ENCODE peak calls at places on chromosomes 6 and 20, in five cellular contexts. One of them, this sample, is unnamed.
A peak's percentile ranks its signal among the peaks of the same experiment; 100 is the strongest.

GRCh38 chr6:455835-456234 is 64.3 kb downstream of the IRF4 start:
- DNase-seq in amniotic epithelial cell: no peak
- DNase-seq in T-helper 9 cell: no peak
- DNase-seq in brain microvascular endothelial cell: no peak
- DNase-seq in stromal cell of bone marrow: no peak
- DNase-seq in this sample: no peak

GRCh38 chr20:46592580-46593362 is 42.3 kb upstream of the OCSTAMP start:
- DNase-seq in brain microvascular endothelial cell: no peak
- DNase-seq in amniotic epithelial cell: no peak
- DNase-seq in stromal cell of bone marrow: no peak
- DNase-seq in T-helper 9 cell: no peak
- DNase-seq in this sample: no peak

GRCh38 chr6:47749726-47750125 is 32.1 kb upstream of the OPN5 start:
- DNase-seq in T-helper 9 cell: no peak
- DNase-seq in brain microvascular endothelial cell: no peak
- DNase-seq in stromal cell of bone marrow: no peak
- DNase-seq in amniotic epithelial cell: no peak
- DNase-seq in this sample: no peak

GRCh38 chr20:56249244-56249955 is 868 bp downstream of the MC3R start:
- DNase-seq in amniotic epithelial cell: no peak
- DNase-seq in brain microvascular endothelial cell: no peak
- DNase-seq in stromal cell of bone marrow: no peak
- DNase-seq in T-helper 9 cell: no peak
- DNase-seq in this sample: no peak

GRCh38 chr6:52759085-52759484 is 4.2 kb downstream of the GSTA2 start:
- DNase-seq in T-helper 9 cell: no peak
- DNase-seq in brain microvascular endothelial cell: no peak
- DNase-seq in stromal cell of bone marrow: no peak
- DNase-seq in amniotic epithelial cell: peak; percentile 9
- DNase-seq in this sample: no peak

GRCh38 chr20:41408986-41409385 is 42.4 kb upstream of the EMILIN3 start:
- DNase-seq in stromal cell of bone marrow: no peak
- DNase-seq in brain microvascular endothelial cell: no peak
- DNase-seq in amniotic epithelial cell: no peak
- DNase-seq in T-helper 9 cell: no peak
- DNase-seq in this sample: no peak

GRCh38 chr6:144749263-144749662 is 464.1 kb downstream of the UTRN start:
- DNase-seq in brain microvascular endothelial cell: no peak
- DNase-seq in amniotic epithelial cell: no peak
- DNase-seq in stromal cell of bone marrow: no peak
- DNase-seq in T-helper 9 cell: no peak
- DNase-seq in this sample: no peak

GRCh38 chr6:108609276-108609769 is 48.6 kb downstream of the FOXO3 start:
- DNase-seq in brain microvascular endothelial cell: no peak
- DNase-seq in T-helper 9 cell: no peak
- DNase-seq in amniotic epithelial cell: peak; percentile 56
- DNase-seq in stromal cell of bone marrow: no peak
- DNase-seq in this sample: no peak

GRCh38 chr20:11229772-11230171 is 556.0 kb upstream of the JAG1 start:
- DNase-seq in brain microvascular endothelial cell: peak; percentile 99
- DNase-seq in T-helper 9 cell: no peak
- DNase-seq in amniotic epithelial cell: peak; percentile 85
- DNase-seq in stromal cell of bone marrow: peak; percentile 85
- DNase-seq in this sample: no peak

GRCh38 chr6:160697826-160698225 is 4.2 kb upstream of the PLG start:
- DNase-seq in amniotic epithelial cell: no peak
- DNase-seq in stromal cell of bone marrow: no peak
- DNase-seq in brain microvascular endothelial cell: no peak
- DNase-seq in T-helper 9 cell: no peak
- DNase-seq in this sample: no peak

GRCh38 chr6:84902354-84902928 is 138.0 kb upstream of the TBX18 start:
- DNase-seq in T-helper 9 cell: no peak
- DNase-seq in stromal cell of bone marrow: no peak
- DNase-seq in brain microvascular endothelial cell: no peak
- DNase-seq in amniotic epithelial cell: no peak
- DNase-seq in this sample: no peak

GRCh38 chr6:26224940-26225847 is 138.0 kb downstream of the HFE start:
- DNase-seq in amniotic epithelial cell: peak; percentile 97
- DNase-seq in T-helper 9 cell: no peak
- DNase-seq in stromal cell of bone marrow: peak; percentile 66
- DNase-seq in brain microvascular endothelial cell: peak; percentile 79
- DNase-seq in this sample: no peak

GRCh38 chr20:35838213-35838612 is 66.4 kb downstream of the PHF20 start:
- DNase-seq in stromal cell of bone marrow: no peak
- DNase-seq in amniotic epithelial cell: no peak
- DNase-seq in brain microvascular endothelial cell: no peak
- DNase-seq in T-helper 9 cell: no peak
- DNase-seq in this sample: no peak

GRCh38 chr6:109008537-109008950 is 86.1 kb downstream of the SESN1 start:
- DNase-seq in T-helper 9 cell: no peak
- DNase-seq in amniotic epithelial cell: peak; percentile 52
- DNase-seq in brain microvascular endothelial cell: no peak
- DNase-seq in stromal cell of bone marrow: no peak
- DNase-seq in this sample: no peak

GRCh38 chr20:10185741-10186558 is 32.7 kb upstream of the SNAP25 start:
- DNase-seq in T-helper 9 cell: no peak
- DNase-seq in stromal cell of bone marrow: no peak
- DNase-seq in amniotic epithelial cell: peak; percentile 32
- DNase-seq in brain microvascular endothelial cell: no peak
- DNase-seq in this sample: no peak

GRCh38 chr6:84150680-84151079 is 76.8 kb downstream of the CEP162 start:
- DNase-seq in amniotic epithelial cell: peak; percentile 39
- DNase-seq in brain microvascular endothelial cell: peak; percentile 35
- DNase-seq in T-helper 9 cell: no peak
- DNase-seq in stromal cell of bone marrow: peak; percentile 79
- DNase-seq in this sample: no peak

GRCh38 chr20:2672446-2672845 is 8.4 kb upstream of the IDH3B start:
- DNase-seq in T-helper 9 cell: no peak
- DNase-seq in amniotic epithelial cell: no peak
- DNase-seq in stromal cell of bone marrow: no peak
- DNase-seq in brain microvascular endothelial cell: no peak
- DNase-seq in this sample: no peak

GRCh38 chr20:59010321-59010994 is 3.4 kb upstream of the CTSZ start:
- DNase-seq in brain microvascular endothelial cell: no peak
- DNase-seq in amniotic epithelial cell: no peak
- DNase-seq in T-helper 9 cell: no peak
- DNase-seq in stromal cell of bone marrow: no peak
- DNase-seq in this sample: no peak

GRCh38 chr6:39320370-39320984 is 2.0 kb downstream of the KCNK16 start:
- DNase-seq in stromal cell of bone marrow: no peak
- DNase-seq in amniotic epithelial cell: no peak
- DNase-seq in T-helper 9 cell: no peak
- DNase-seq in brain microvascular endothelial cell: no peak
- DNase-seq in this sample: no peak

GRCh38 chr6:127972815-127973214 is 72.0 kb upstream of the THEMIS start:
- DNase-seq in stromal cell of bone marrow: no peak
- DNase-seq in amniotic epithelial cell: no peak
- DNase-seq in T-helper 9 cell: no peak
- DNase-seq in brain microvascular endothelial cell: no peak
- DNase-seq in this sample: no peak

GRCh38 chr6:84876723-84877514 is 112.5 kb upstream of the TBX18 start:
- DNase-seq in stromal cell of bone marrow: no peak
- DNase-seq in brain microvascular endothelial cell: no peak
- DNase-seq in amniotic epithelial cell: peak; percentile 16
- DNase-seq in T-helper 9 cell: no peak
- DNase-seq in this sample: no peak

GRCh38 chr6:27441001-27441400 is 31.9 kb downstream of the ZNF184 start:
- DNase-seq in amniotic epithelial cell: no peak
- DNase-seq in T-helper 9 cell: no peak
- DNase-seq in stromal cell of bone marrow: no peak
- DNase-seq in brain microvascular endothelial cell: peak; percentile 1
- DNase-seq in this sample: no peak

GRCh38 chr6:26003102-26003694 is 40.6 kb downstream of the TRIM38 start:
- DNase-seq in brain microvascular endothelial cell: peak; percentile 54
- DNase-seq in stromal cell of bone marrow: no peak
- DNase-seq in T-helper 9 cell: peak; percentile 44
- DNase-seq in amniotic epithelial cell: peak; percentile 54
- DNase-seq in this sample: no peak

GRCh38 chr6:138289739-138290138 is 71.4 kb upstream of the PBOV1 start:
- DNase-seq in brain microvascular endothelial cell: no peak
- DNase-seq in amniotic epithelial cell: no peak
- DNase-seq in stromal cell of bone marrow: no peak
- DNase-seq in T-helper 9 cell: no peak
- DNase-seq in this sample: no peak

GRCh38 chr20:50328161-50328979 is 137.7 kb downstream of the CEBPB start:
- DNase-seq in stromal cell of bone marrow: no peak
- DNase-seq in brain microvascular endothelial cell: no peak
- DNase-seq in amniotic epithelial cell: peak; percentile 58
- DNase-seq in T-helper 9 cell: no peak
- DNase-seq in this sample: no peak

GRCh38 chr6:21741221-21742109 is 147.9 kb downstream of the SOX4 start:
- DNase-seq in stromal cell of bone marrow: no peak
- DNase-seq in amniotic epithelial cell: no peak
- DNase-seq in brain microvascular endothelial cell: no peak
- DNase-seq in T-helper 9 cell: no peak
- DNase-seq in this sample: no peak

GRCh38 chr6:88573971-88574370 is 389.4 kb downstream of the RNGTT start:
- DNase-seq in amniotic epithelial cell: no peak
- DNase-seq in brain microvascular endothelial cell: no peak
- DNase-seq in stromal cell of bone marrow: no peak
- DNase-seq in T-helper 9 cell: no peak
- DNase-seq in this sample: no peak

GRCh38 chr20:63273635-63274380 is 1.2 kb downstream of the ARFGAP1 start:
- DNase-seq in brain microvascular endothelial cell: peak; percentile 84
- DNase-seq in amniotic epithelial cell: peak; percentile 87
- DNase-seq in T-helper 9 cell: no peak
- DNase-seq in stromal cell of bone marrow: peak; percentile 40
- DNase-seq in this sample: no peak